ENCODE peak calls at places on chromosomes 4 and X, in ten cellular contexts. One of them, this sample, is unnamed.

GRCh38 chrX:104707572-104707971 is 141.6 kb downstream of the IL1RAPL2 start:
- DNase-seq in lung: no peak
- DNase-seq in stimulated activated effector memory CD8-positive, alpha-beta T cell treated with anti-CD3 and anti-CD28 coated beads, Interleukin-12 subunit alpha, Interleukin-12 subunit beta, amount 100 ng/mL, for 72 hours: no peak
- DNase-seq in T47D: no peak
- DNase-seq in HEK293T: no peak
- DNase-seq in NCI-H187: no peak
- DNase-seq in non-pigmented ciliary epithelial cell: no peak
- DNase-seq in NCI-H1417: no peak
- DNase-seq in NCI-H2029: no peak
- DNase-seq in Ammon's horn: no peak
- DNase-seq in this sample: no peak

GRCh38 chrX:119685225-119686066 is 7.5 kb downstream of the SEPTIN6 start:
- DNase-seq in NCI-H187: no peak
- DNase-seq in NCI-H1417: peak; percentile 19
- DNase-seq in T47D: no peak
- DNase-seq in NCI-H2029: no peak
- DNase-seq in Ammon's horn: peak; percentile 28
- DNase-seq in stimulated activated effector memory CD8-positive, alpha-beta T cell treated with anti-CD3 and anti-CD28 coated beads, Interleukin-12 subunit alpha, Interleukin-12 subunit beta, amount 100 ng/mL, for 72 hours: peak; percentile 60
- DNase-seq in non-pigmented ciliary epithelial cell: no peak
- DNase-seq in HEK293T: no peak
- DNase-seq in lung: no peak
- DNase-seq in this sample: peak; percentile 18

GRCh38 chr4:1493540-1494287 is 87.5 kb upstream of the NKX1-1 start:
- DNase-seq in lung: no peak
- DNase-seq in NCI-H187: no peak
- DNase-seq in non-pigmented ciliary epithelial cell: no peak
- DNase-seq in T47D: no peak
- DNase-seq in stimulated activated effector memory CD8-positive, alpha-beta T cell treated with anti-CD3 and anti-CD28 coated beads, Interleukin-12 subunit alpha, Interleukin-12 subunit beta, amount 100 ng/mL, for 72 hours: no peak
- DNase-seq in NCI-H2029: no peak
- DNase-seq in NCI-H1417: no peak
- DNase-seq in Ammon's horn: no peak
- DNase-seq in HEK293T: no peak
- DNase-seq in this sample: no peak

GRCh38 chr4:7760228-7760627 is 179.4 kb downstream of the AFAP1 start:
- DNase-seq in non-pigmented ciliary epithelial cell: no peak
- DNase-seq in lung: no peak
- DNase-seq in stimulated activated effector memory CD8-positive, alpha-beta T cell treated with anti-CD3 and anti-CD28 coated beads, Interleukin-12 subunit alpha, Interleukin-12 subunit beta, amount 100 ng/mL, for 72 hours: no peak
- DNase-seq in NCI-H1417: no peak
- DNase-seq in T47D: no peak
- DNase-seq in NCI-H2029: no peak
- DNase-seq in NCI-H187: no peak
- DNase-seq in HEK293T: no peak
- DNase-seq in Ammon's horn: no peak
- DNase-seq in this sample: no peak

GRCh38 chr4:95159384-95159783 is 389.4 kb downstream of the UNC5C start:
- DNase-seq in lung: no peak
- DNase-seq in non-pigmented ciliary epithelial cell: no peak
- DNase-seq in T47D: no peak
- DNase-seq in Ammon's horn: no peak
- DNase-seq in HEK293T: no peak
- DNase-seq in NCI-H187: no peak
- DNase-seq in NCI-H1417: no peak
- DNase-seq in stimulated activated effector memory CD8-positive, alpha-beta T cell treated with anti-CD3 and anti-CD28 coated beads, Interleukin-12 subunit alpha, Interleukin-12 subunit beta, amount 100 ng/mL, for 72 hours: no peak
- DNase-seq in NCI-H2029: no peak
- DNase-seq in this sample: no peak

GRCh38 chr4:128727658-128728057 is 81.8 kb upstream of the JADE1 start:
- DNase-seq in T47D: no peak
- DNase-seq in stimulated activated effector memory CD8-positive, alpha-beta T cell treated with anti-CD3 and anti-CD28 coated beads, Interleukin-12 subunit alpha, Interleukin-12 subunit beta, amount 100 ng/mL, for 72 hours: no peak
- DNase-seq in NCI-H1417: no peak
- DNase-seq in non-pigmented ciliary epithelial cell: no peak
- DNase-seq in NCI-H2029: no peak
- DNase-seq in NCI-H187: no peak
- DNase-seq in Ammon's horn: no peak
- DNase-seq in lung: no peak
- DNase-seq in HEK293T: no peak
- DNase-seq in this sample: no peak

GRCh38 chrX:21153503-21153902 is 220.7 kb upstream of the CNKSR2 start:
- DNase-seq in lung: no peak
- DNase-seq in NCI-H1417: no peak
- DNase-seq in HEK293T: no peak
- DNase-seq in NCI-H2029: no peak
- DNase-seq in T47D: no peak
- DNase-seq in stimulated activated effector memory CD8-positive, alpha-beta T cell treated with anti-CD3 and anti-CD28 coated beads, Interleukin-12 subunit alpha, Interleukin-12 subunit beta, amount 100 ng/mL, for 72 hours: no peak
- DNase-seq in non-pigmented ciliary epithelial cell: no peak
- DNase-seq in Ammon's horn: peak; percentile 9
- DNase-seq in NCI-H187: no peak
- DNase-seq in this sample: no peak

GRCh38 chr4:153260152-153260551 is 55.9 kb downstream of the TRIM2 start:
- DNase-seq in NCI-H1417: no peak
- DNase-seq in stimulated activated effector memory CD8-positive, alpha-beta T cell treated with anti-CD3 and anti-CD28 coated beads, Interleukin-12 subunit alpha, Interleukin-12 subunit beta, amount 100 ng/mL, for 72 hours: no peak
- DNase-seq in Ammon's horn: no peak
- DNase-seq in NCI-H2029: no peak
- DNase-seq in NCI-H187: no peak
- DNase-seq in lung: no peak
- DNase-seq in non-pigmented ciliary epithelial cell: no peak
- DNase-seq in HEK293T: no peak
- DNase-seq in T47D: no peak
- DNase-seq in this sample: no peak

GRCh38 chrX:53088136-53088974 is 5.6 kb upstream of the KANTR start:
- DNase-seq in stimulated activated effector memory CD8-positive, alpha-beta T cell treated with anti-CD3 and anti-CD28 coated beads, Interleukin-12 subunit alpha, Interleukin-12 subunit beta, amount 100 ng/mL, for 72 hours: peak; percentile 75
- DNase-seq in T47D: no peak
- DNase-seq in NCI-H2029: peak; percentile 66
- DNase-seq in Ammon's horn: peak; percentile 81
- DNase-seq in non-pigmented ciliary epithelial cell: peak; percentile 45
- DNase-seq in lung: peak; percentile 69
- DNase-seq in HEK293T: no peak
- DNase-seq in NCI-H1417: peak; percentile 71
- DNase-seq in NCI-H187: peak; percentile 42
- DNase-seq in this sample: peak; percentile 74

GRCh38 chr4:33171873-33172550 is 2451.8 kb downstream of the PCDH7 start:
- DNase-seq in stimulated activated effector memory CD8-positive, alpha-beta T cell treated with anti-CD3 and anti-CD28 coated beads, Interleukin-12 subunit alpha, Interleukin-12 subunit beta, amount 100 ng/mL, for 72 hours: no peak
- DNase-seq in lung: no peak
- DNase-seq in non-pigmented ciliary epithelial cell: no peak
- DNase-seq in Ammon's horn: no peak
- DNase-seq in NCI-H2029: no peak
- DNase-seq in NCI-H1417: peak; percentile 46
- DNase-seq in HEK293T: no peak
- DNase-seq in NCI-H187: no peak
- DNase-seq in T47D: no peak
- DNase-seq in this sample: peak; percentile 27

GRCh38 chr4:16196482-16197393 is 29.5 kb downstream of the TAPT1 start:
- DNase-seq in lung: no peak
- DNase-seq in NCI-H1417: peak; percentile 27
- DNase-seq in non-pigmented ciliary epithelial cell: no peak
- DNase-seq in NCI-H2029: no peak
- DNase-seq in T47D: peak; percentile 90
- DNase-seq in HEK293T: peak; percentile 25
- DNase-seq in Ammon's horn: peak; percentile 68
- DNase-seq in NCI-H187: no peak
- DNase-seq in stimulated activated effector memory CD8-positive, alpha-beta T cell treated with anti-CD3 and anti-CD28 coated beads, Interleukin-12 subunit alpha, Interleukin-12 subunit beta, amount 100 ng/mL, for 72 hours: no peak
- DNase-seq in this sample: no peak

GRCh38 chr4:2413821-2414610 is 4.4 kb downstream of the ZFYVE28 start:
- DNase-seq in NCI-H2029: no peak
- DNase-seq in HEK293T: no peak
- DNase-seq in Ammon's horn: no peak
- DNase-seq in non-pigmented ciliary epithelial cell: no peak
- DNase-seq in NCI-H1417: no peak
- DNase-seq in T47D: peak; percentile 80
- DNase-seq in stimulated activated effector memory CD8-positive, alpha-beta T cell treated with anti-CD3 and anti-CD28 coated beads, Interleukin-12 subunit alpha, Interleukin-12 subunit beta, amount 100 ng/mL, for 72 hours: peak; percentile 72
- DNase-seq in lung: no peak
- DNase-seq in NCI-H187: no peak
- DNase-seq in this sample: no peak

GRCh38 chr4:33467291-33467690 is 2747.1 kb downstream of the PCDH7 start:
- DNase-seq in T47D: no peak
- DNase-seq in NCI-H1417: no peak
- DNase-seq in lung: no peak
- DNase-seq in non-pigmented ciliary epithelial cell: no peak
- DNase-seq in NCI-H187: no peak
- DNase-seq in NCI-H2029: no peak
- DNase-seq in Ammon's horn: no peak
- DNase-seq in HEK293T: no peak
- DNase-seq in stimulated activated effector memory CD8-positive, alpha-beta T cell treated with anti-CD3 and anti-CD28 coated beads, Interleukin-12 subunit alpha, Interleukin-12 subunit beta, amount 100 ng/mL, for 72 hours: no peak
- DNase-seq in this sample: no peak

This sample was measured in putamen.